ENCODE peak calls at places on chromosomes 3 and 15, in five cellular contexts. One of them, this sample, is unnamed.

GRCh38 chr3:33826688-33827087 is 28.3 kb downstream of the PDCD6IP start:
- DNase-seq in HEK293T: no peak
- DNase-seq in adrenal gland: no peak
- DNase-seq in activated CD4-positive, alpha-beta T cell treated with anti-CD3 and anti-CD28 coated beads, Interleukin-2, amount 10 ng/mL, durations not matched to agents 7 days and 5 days: no peak
- DNase-seq in hippocampal formation: no peak
- DNase-seq in this sample: no peak

GRCh38 chr15:29454506-29454905 is 184.9 kb upstream of the NSMCE3 start:
- DNase-seq in HEK293T: no peak
- DNase-seq in adrenal gland: no peak
- DNase-seq in activated CD4-positive, alpha-beta T cell treated with anti-CD3 and anti-CD28 coated beads, Interleukin-2, amount 10 ng/mL, durations not matched to agents 7 days and 5 days: no peak
- DNase-seq in hippocampal formation: no peak
- DNase-seq in this sample: no peak

GRCh38 chr3:63228677-63229076 is 49.4 kb upstream of the SYNPR start:
- DNase-seq in HEK293T: peak; percentile 43
- DNase-seq in adrenal gland: peak; percentile 27
- DNase-seq in activated CD4-positive, alpha-beta T cell treated with anti-CD3 and anti-CD28 coated beads, Interleukin-2, amount 10 ng/mL, durations not matched to agents 7 days and 5 days: peak; percentile 8
- DNase-seq in hippocampal formation: no peak
- DNase-seq in this sample: peak; percentile 56

GRCh38 chr3:69236808-69237707 is 114.7 kb upstream of the LMOD3 start:
- DNase-seq in HEK293T: no peak
- DNase-seq in adrenal gland: no peak
- DNase-seq in activated CD4-positive, alpha-beta T cell treated with anti-CD3 and anti-CD28 coated beads, Interleukin-2, amount 10 ng/mL, durations not matched to agents 7 days and 5 days: no peak
- DNase-seq in hippocampal formation: no peak
- DNase-seq in this sample: no peak

GRCh38 chr15:50262533-50262932 is 3.0 kb downstream of the HDC start:
- DNase-seq in HEK293T: no peak
- DNase-seq in adrenal gland: no peak
- DNase-seq in activated CD4-positive, alpha-beta T cell treated with anti-CD3 and anti-CD28 coated beads, Interleukin-2, amount 10 ng/mL, durations not matched to agents 7 days and 5 days: peak; percentile 66
- DNase-seq in hippocampal formation: no peak
- DNase-seq in this sample: no peak

GRCh38 chr3:197209366-197210260 is 88.8 kb downstream of the DLG1 start:
- DNase-seq in HEK293T: no peak
- DNase-seq in adrenal gland: no peak
- DNase-seq in activated CD4-positive, alpha-beta T cell treated with anti-CD3 and anti-CD28 coated beads, Interleukin-2, amount 10 ng/mL, durations not matched to agents 7 days and 5 days: no peak
- DNase-seq in hippocampal formation: no peak
- DNase-seq in this sample: no peak

GRCh38 chr15:63948971-63949370 is 97.3 kb downstream of the DAPK2 start:
- DNase-seq in HEK293T: no peak
- DNase-seq in adrenal gland: no peak
- DNase-seq in activated CD4-positive, alpha-beta T cell treated with anti-CD3 and anti-CD28 coated beads, Interleukin-2, amount 10 ng/mL, durations not matched to agents 7 days and 5 days: no peak
- DNase-seq in hippocampal formation: no peak
- DNase-seq in this sample: no peak

GRCh38 chr15:90530250-90531051 is 728 bp downstream of the CRTC3 start:
- DNase-seq in HEK293T: peak; percentile 59
- DNase-seq in adrenal gland: peak; percentile 55
- DNase-seq in activated CD4-positive, alpha-beta T cell treated with anti-CD3 and anti-CD28 coated beads, Interleukin-2, amount 10 ng/mL, durations not matched to agents 7 days and 5 days: peak; percentile 57
- DNase-seq in hippocampal formation: peak; percentile 44
- DNase-seq in this sample: peak; percentile 73

GRCh38 chr15:49953421-49953820 is 165.6 kb downstream of the ATP8B4 start:
- DNase-seq in HEK293T: no peak
- DNase-seq in adrenal gland: no peak
- DNase-seq in activated CD4-positive, alpha-beta T cell treated with anti-CD3 and anti-CD28 coated beads, Interleukin-2, amount 10 ng/mL, durations not matched to agents 7 days and 5 days: no peak
- DNase-seq in hippocampal formation: no peak
- DNase-seq in this sample: no peak

This sample was measured in testis.